ENCODE peak calls at places on chromosomes 13 and 19, in five cellular contexts. M is dorsolateral prefrontal cortex, A is brain microvascular endothelial cell, Z is lung microvascular endothelial cell, B is NAMALWA. T is an unnamed sample.
A peak's percentile ranks its signal among the peaks of the same experiment; 100 is the strongest.

GRCh38 chr13:30727491-30728350 is 7.6 kb upstream of the ALOX5AP start:
- DNase-seq in M (no peak), A (no peak), Z (no peak), B (no peak), T (no peak)

GRCh38 chr13:102642475-102642874 is 45.7 kb downstream of the TPP2 start:
- DNase-seq in M (peak; percentile 48), A (no peak), Z (no peak), B (no peak), T (no peak)

GRCh38 chr13:98838776-98839175 is 86.3 kb upstream of the SLC15A1 start:
- DNase-seq in M (no peak), A (no peak), Z (no peak), B (no peak), T (no peak)

GRCh38 chr13:26991508-26992181 is 180.0 kb downstream of the USP12 start:
- DNase-seq in M (peak; percentile 72), A (no peak), Z (peak; percentile 47), B (no peak), T (no peak)

GRCh38 chr19:41175825-41176734 is 16.9 kb upstream of the CYP2S1 start:
- DNase-seq in M (no peak), A (peak; percentile 69), Z (no peak), B (peak; percentile 27), T (no peak)

GRCh38 chr19:10642473-10642872 is 11.7 kb upstream of the ILF3 start:
- DNase-seq in M (no peak), A (no peak), Z (no peak), B (no peak), T (no peak)

GRCh38 chr13:33218020-33218419 is 67.5 kb downstream of the STARD13 start:
- DNase-seq in M (no peak), A (peak; percentile 75), Z (no peak), B (no peak), T (no peak)

GRCh38 chr19:6103217-6103644 is 7.1 kb downstream of the RFX2 start:
- DNase-seq in M (no peak), A (peak; percentile 63), Z (peak; percentile 60), B (no peak), T (peak; percentile 98)

GRCh38 chr19:18051887-18052286 is 34.8 kb downstream of the IL12RB1 start:
- DNase-seq in M (no peak), A (no peak), Z (no peak), B (no peak), T (no peak)

GRCh38 chr13:110001622-110002275 is 215.4 kb upstream of the IRS2 start:
- DNase-seq in M (no peak), A (peak; percentile 81), Z (no peak), B (no peak), T (no peak)

T was measured in endothelial cell of umbilical vein.